ENCODE peak calls at places on chromosomes 5 and 9, in six cellular contexts. Q is hepatocyte, G is OCI-LY7, D is GM23248, S is PC-9, W is SK-N-SH. Z is an unnamed sample. For H3K9me2, the result is how much of the 10 kb centered on the place peaks cover.

GRCh38 chr5:179795863-179796833 is 2.4 kb downstream of the LTC4S start:
- DNase-seq in Q (peak), G (peak), D (peak), S (peak), W (peak), Z (peak)

GRCh38 chr5:127290019-127290945 is at the start of gene MEGF10:
- DNase-seq in Q (peak), G (no peak), D (peak), S (no peak), W (peak), Z (peak)

GRCh38 chr5:138953370-138954256 is 78.5 kb upstream of the LRRTM2 start:
- DNase-seq in Q (peak), G (no peak), D (peak), S (no peak), W (peak), Z (no peak)

GRCh38 chr5:133828727-133829126 is 139.7 kb downstream of the C5orf15 start:
- DNase-seq in Q (no peak), G (no peak), D (no peak), S (no peak), W (no peak), Z (no peak)

GRCh38 chr9:97711223-97711626 is 14.1 kb upstream of the XPA start:
- DNase-seq in Q (no peak), G (no peak), D (no peak), S (no peak), W (no peak), Z (no peak)

GRCh38 chr9:33320568-33321261 is 30.4 kb downstream of the NFX1 start:
- DNase-seq in Q (peak), G (no peak), D (peak), S (peak), W (no peak), Z (peak)

GRCh38 chr5:180047667-180048066 is 23.9 kb downstream of the RNF130 start:
- DNase-seq in Q (no peak), G (no peak), D (no peak), S (no peak), W (no peak), Z (no peak)

GRCh38 chr9:136482046-136482792 is 621 bp downstream of the SEC16A start:
- DNase-seq in Q (peak), G (peak), D (peak), S (no peak), W (peak), Z (peak)

GRCh38 chr5:141757402-141757801 is 75.4 kb upstream of the ARAP3 start:
- DNase-seq in Q (peak), G (no peak), D (peak), S (peak), W (peak), Z (peak)

GRCh38 chr9:93317495-93318094 is 133.7 kb downstream of the WNK2 start:
- DNase-seq in Q (no peak), G (no peak), D (no peak), S (no peak), W (no peak), Z (no peak)

GRCh38 chr9:38107405-38107804 is 38.4 kb upstream of the SHB start:
- DNase-seq in Q (no peak), G (no peak), D (no peak), S (no peak), W (no peak), Z (no peak)

GRCh38 chr9:96080364-96080763 is 204.9 kb downstream of the ERCC6L2 start:
- DNase-seq in Q (peak), G (no peak), D (peak), S (peak), W (no peak), Z (peak)

GRCh38 chr9:75855509-75855908 is 35.0 kb upstream of the PCSK5 start:
- DNase-seq in Q (peak), G (peak), D (peak), S (no peak), W (no peak), Z (peak)

GRCh38 chr9:85536076-85536475 is 205.7 kb downstream of the AGTPBP1 start:
- DNase-seq in Q (peak), G (no peak), D (peak), S (peak), W (no peak), Z (peak)

GRCh38 chr5:129361441-129362025 is 98.6 kb upstream of the ADAMTS19 start:
- DNase-seq in Q (peak), G (peak), D (peak), S (no peak), W (no peak), Z (peak)

GRCh38 chr5:179316111-179316551 is 29.1 kb downstream of the ADAMTS2 start:
- DNase-seq in Q (no peak), G (no peak), D (no peak), S (no peak), W (no peak), Z (no peak)

GRCh38 chr9:113215142-113215541 is 5.9 kb downstream of the FKBP15 start:
- DNase-seq in Q (peak), G (no peak), D (peak), S (peak), W (no peak), Z (peak)

GRCh38 chr5:105696440-105696839 is 1974.3 kb downstream of the EFNA5 start:
- DNase-seq in Q (no peak), G (no peak), D (no peak), S (no peak), W (no peak), Z (peak)

GRCh38 chr9:11158676-11159075 is 545.9 kb upstream of the PTPRD start:
- DNase-seq in Q (no peak), G (no peak), D (no peak), S (no peak), W (no peak), Z (peak)

GRCh38 chr9:11159318-11159862 is 546.6 kb upstream of the PTPRD start:
- DNase-seq in Q (no peak), G (no peak), D (no peak), S (no peak), W (no peak), Z (peak)

GRCh38 chr9:11158063-11158462 is 545.3 kb upstream of the PTPRD start:
- DNase-seq in Q (no peak), G (no peak), D (no peak), S (no peak), W (no peak), Z (no peak)

GRCh38 chr9:11163843-11164242 is 551.0 kb upstream of the PTPRD start:
- DNase-seq in Q (no peak), G (no peak), D (no peak), S (no peak), W (no peak), Z (no peak)
- H2AFZ ChIP-seq in Q (no peak), G (no peak), D (no peak), S (no peak), W (no peak), Z (no peak)

GRCh38 chr5:173434270-173434669 is 106.1 kb upstream of the STC2 start:
- DNase-seq in Q (no peak), G (no peak), D (no peak), S (no peak), W (no peak), Z (no peak)
- H3K4me3 ChIP-seq in Q (no peak), G (no peak), D (no peak), S (no peak), W (no peak), Z (no peak)

GRCh38 chr9:82894961-82895902 is 167.7 kb downstream of the RASEF start:
- DNase-seq in Q (peak), G (no peak), D (no peak), S (no peak), W (peak), Z (no peak)
- H3K9me2 ChIP-seq in Q (under half), G (under half), D (under half), S (under half), W (under half), Z (under half)

DNA sequence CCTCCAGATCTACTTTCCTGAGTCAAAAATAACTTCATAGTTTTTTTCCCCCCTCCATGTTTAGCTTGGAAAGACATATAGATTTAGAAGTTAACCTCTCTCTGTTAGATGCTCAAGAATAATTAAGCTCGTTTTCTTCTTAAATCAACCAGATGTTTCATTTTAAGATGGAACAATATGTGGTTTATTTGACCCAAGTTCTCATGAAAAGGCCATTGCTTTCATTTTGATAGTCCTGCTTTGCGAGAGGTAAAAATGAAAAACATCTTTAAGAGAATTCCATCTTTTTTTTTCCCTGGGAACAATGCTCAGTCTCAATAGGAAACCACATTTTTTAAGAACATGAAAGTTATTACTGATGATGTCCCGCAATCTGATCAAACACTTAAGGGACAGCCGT is 27.8 kb upstream of the GAS1 start:
- DNase-seq in Q (no peak), G (no peak), D (no peak), S (no peak), W (no peak), Z (no peak)
- H2AFZ ChIP-seq in Q (no peak), G (no peak), D (peak), S (no peak), W (no peak), Z (no peak)

GRCh38 chr9:131282688-131283422 is 6.5 kb upstream of the FAM78A start:
- DNase-seq in Q (peak), G (no peak), D (peak), S (no peak), W (peak), Z (no peak)
- H3K4me3 ChIP-seq in Q (peak), G (no peak), D (peak), S (no peak), W (no peak), Z (no peak)

DNA sequence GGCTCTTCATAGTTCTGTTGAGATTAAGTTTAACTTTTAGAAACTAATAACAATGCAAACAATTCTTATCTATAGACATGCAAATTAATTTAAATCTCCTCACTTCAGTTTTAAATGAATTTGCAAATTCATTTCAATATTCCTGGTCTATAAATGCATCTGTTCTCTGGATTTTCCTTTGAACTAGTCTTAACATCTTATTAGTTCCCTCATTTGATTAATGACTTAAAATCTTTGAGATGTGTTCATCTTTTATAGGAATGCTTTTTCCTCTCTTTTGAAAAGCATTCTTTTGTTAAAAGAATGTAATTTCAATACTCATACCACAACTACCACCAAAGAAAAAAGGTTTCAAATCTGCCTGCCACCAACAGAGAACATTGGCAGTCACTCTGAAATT is 169.4 kb downstream of the RASEF start:
- DNase-seq in Q (no peak), G (no peak), D (no peak), S (no peak), W (no peak), Z (no peak)
- H3K9me2 ChIP-seq in Q (under half), G (under half), D (under half), S (under half), W (under half), Z (under half)

GRCh38 chr5:4086081-4086480 is 490.4 kb downstream of the IRX1 start:
- DNase-seq in Q (no peak), G (no peak), D (no peak), S (no peak), W (no peak), Z (no peak)

GRCh38 chr5:4093970-4094369 is 498.3 kb downstream of the IRX1 start:
- DNase-seq in Q (no peak), G (no peak), D (no peak), S (no peak), W (no peak), Z (no peak)

GRCh38 chr5:4087110-4087509 is 491.5 kb downstream of the IRX1 start:
- DNase-seq in Q (no peak), G (no peak), D (no peak), S (no peak), W (no peak), Z (no peak)

GRCh38 chr5:4083591-4084337 is 488.1 kb downstream of the IRX1 start:
- DNase-seq in Q (no peak), G (no peak), D (no peak), S (no peak), W (no peak), Z (no peak)

GRCh38 chr5:4089087-4089486 is 493.5 kb downstream of the IRX1 start:
- DNase-seq in Q (no peak), G (no peak), D (no peak), S (no peak), W (no peak), Z (no peak)
- H2AFZ ChIP-seq in Q (no peak), G (no peak), D (no peak), S (no peak), W (no peak), Z (no peak)